ENCODE peak calls at places on chromosomes 7 and 10, in eight cellular contexts. One of them, this sample, is unnamed.
A peak's percentile ranks its signal among the peaks of the same experiment; 100 is the strongest.

GRCh38 chr10:17214991-17215781 is 12.9 kb upstream of the VIM start:
- DNase-seq in astrocyte of the spinal cord: peak; percentile 99
- DNase-seq in head of caudate nucleus: no peak
- DNase-seq in Kasumi-1: peak; percentile 37
- DNase-seq in activated CD8-positive, alpha-beta memory T cell treated with anti-CD3 and anti-CD28 coated beads for 4 hours: no peak
- DNase-seq in fibroblast of lung: peak; percentile 98
- DNase-seq in skeletal muscle cell: peak; percentile 97
- DNase-seq in EL: peak; percentile 96
- DNase-seq in this sample: no peak

GRCh38 chr7:141649865-141650499 is 52.0 kb downstream of the DENND11 start:
- DNase-seq in skeletal muscle cell: peak; percentile 67
- DNase-seq in Kasumi-1: peak; percentile 91
- DNase-seq in head of caudate nucleus: peak; percentile 74
- DNase-seq in fibroblast of lung: peak; percentile 82
- DNase-seq in activated CD8-positive, alpha-beta memory T cell treated with anti-CD3 and anti-CD28 coated beads for 4 hours: no peak
- DNase-seq in astrocyte of the spinal cord: peak; percentile 93
- DNase-seq in EL: peak; percentile 78
- DNase-seq in this sample: no peak

GRCh38 chr10:79328147-79328701 is 19.0 kb upstream of the PPIF start:
- DNase-seq in EL: no peak
- DNase-seq in activated CD8-positive, alpha-beta memory T cell treated with anti-CD3 and anti-CD28 coated beads for 4 hours: no peak
- DNase-seq in Kasumi-1: no peak
- DNase-seq in astrocyte of the spinal cord: no peak
- DNase-seq in fibroblast of lung: no peak
- DNase-seq in head of caudate nucleus: no peak
- DNase-seq in skeletal muscle cell: no peak
- DNase-seq in this sample: no peak

GRCh38 chr10:28429045-28429444 is 103.9 kb upstream of the WAC start:
- DNase-seq in EL: no peak
- DNase-seq in skeletal muscle cell: no peak
- DNase-seq in astrocyte of the spinal cord: no peak
- DNase-seq in fibroblast of lung: no peak
- DNase-seq in head of caudate nucleus: no peak
- DNase-seq in Kasumi-1: no peak
- DNase-seq in activated CD8-positive, alpha-beta memory T cell treated with anti-CD3 and anti-CD28 coated beads for 4 hours: no peak
- DNase-seq in this sample: no peak

GRCh38 chr10:47166405-47166777 is 133.6 kb upstream of the GDF10 start:
- DNase-seq in fibroblast of lung: no peak
- DNase-seq in astrocyte of the spinal cord: no peak
- DNase-seq in head of caudate nucleus: no peak
- DNase-seq in EL: no peak
- DNase-seq in Kasumi-1: no peak
- DNase-seq in activated CD8-positive, alpha-beta memory T cell treated with anti-CD3 and anti-CD28 coated beads for 4 hours: no peak
- DNase-seq in skeletal muscle cell: no peak
- DNase-seq in this sample: no peak

GRCh38 chr10:71627956-71628355 is 91.6 kb downstream of the C10orf105 start:
- DNase-seq in head of caudate nucleus: no peak
- DNase-seq in EL: no peak
- DNase-seq in activated CD8-positive, alpha-beta memory T cell treated with anti-CD3 and anti-CD28 coated beads for 4 hours: no peak
- DNase-seq in Kasumi-1: no peak
- DNase-seq in astrocyte of the spinal cord: no peak
- DNase-seq in skeletal muscle cell: no peak
- DNase-seq in fibroblast of lung: no peak
- DNase-seq in this sample: no peak

GRCh38 chr7:44748948-44749731 is 493 bp downstream of the ZMIZ2 start:
- DNase-seq in Kasumi-1: no peak
- DNase-seq in fibroblast of lung: no peak
- DNase-seq in skeletal muscle cell: no peak
- DNase-seq in head of caudate nucleus: no peak
- DNase-seq in EL: no peak
- DNase-seq in activated CD8-positive, alpha-beta memory T cell treated with anti-CD3 and anti-CD28 coated beads for 4 hours: no peak
- DNase-seq in astrocyte of the spinal cord: no peak
- DNase-seq in this sample: peak; percentile 66

GRCh38 chr7:92782236-92782635 is 54.1 kb downstream of the CDK6 start:
- DNase-seq in EL: no peak
- DNase-seq in astrocyte of the spinal cord: no peak
- DNase-seq in Kasumi-1: peak; percentile 19
- DNase-seq in activated CD8-positive, alpha-beta memory T cell treated with anti-CD3 and anti-CD28 coated beads for 4 hours: no peak
- DNase-seq in skeletal muscle cell: no peak
- DNase-seq in head of caudate nucleus: no peak
- DNase-seq in fibroblast of lung: no peak
- DNase-seq in this sample: no peak

GRCh38 chr7:1593091-1593866 is 23.4 kb upstream of the PSMG3 start:
- DNase-seq in skeletal muscle cell: no peak
- DNase-seq in fibroblast of lung: no peak
- DNase-seq in Kasumi-1: no peak
- DNase-seq in head of caudate nucleus: no peak
- DNase-seq in EL: peak; percentile 16
- DNase-seq in astrocyte of the spinal cord: no peak
- DNase-seq in activated CD8-positive, alpha-beta memory T cell treated with anti-CD3 and anti-CD28 coated beads for 4 hours: no peak
- DNase-seq in this sample: no peak

GRCh38 chr7:130090745-130091532 is 20.6 kb downstream of the KLHDC10 start:
- DNase-seq in astrocyte of the spinal cord: no peak
- DNase-seq in activated CD8-positive, alpha-beta memory T cell treated with anti-CD3 and anti-CD28 coated beads for 4 hours: no peak
- DNase-seq in Kasumi-1: no peak
- DNase-seq in EL: no peak
- DNase-seq in skeletal muscle cell: no peak
- DNase-seq in head of caudate nucleus: no peak
- DNase-seq in fibroblast of lung: no peak
- DNase-seq in this sample: no peak

GRCh38 chr7:35988818-35989217 is 164.2 kb upstream of the EEPD1 start:
- DNase-seq in astrocyte of the spinal cord: peak; percentile 5
- DNase-seq in activated CD8-positive, alpha-beta memory T cell treated with anti-CD3 and anti-CD28 coated beads for 4 hours: no peak
- DNase-seq in Kasumi-1: no peak
- DNase-seq in fibroblast of lung: no peak
- DNase-seq in skeletal muscle cell: no peak
- DNase-seq in head of caudate nucleus: no peak
- DNase-seq in EL: no peak
- DNase-seq in this sample: no peak

GRCh38 chr10:121597504-121598241 is 571 bp downstream of the FGFR2 start:
- DNase-seq in skeletal muscle cell: no peak
- DNase-seq in head of caudate nucleus: peak; percentile 65
- DNase-seq in EL: no peak
- DNase-seq in activated CD8-positive, alpha-beta memory T cell treated with anti-CD3 and anti-CD28 coated beads for 4 hours: no peak
- DNase-seq in astrocyte of the spinal cord: no peak
- DNase-seq in Kasumi-1: no peak
- DNase-seq in fibroblast of lung: no peak
- DNase-seq in this sample: no peak

GRCh38 chr10:7300327-7300726 is 110.5 kb downstream of the SFMBT2 start:
- DNase-seq in astrocyte of the spinal cord: peak; percentile 72
- DNase-seq in fibroblast of lung: peak; percentile 69
- DNase-seq in EL: no peak
- DNase-seq in activated CD8-positive, alpha-beta memory T cell treated with anti-CD3 and anti-CD28 coated beads for 4 hours: no peak
- DNase-seq in skeletal muscle cell: peak; percentile 48
- DNase-seq in Kasumi-1: no peak
- DNase-seq in head of caudate nucleus: no peak
- DNase-seq in this sample: no peak

GRCh38 chr10:88651131-88651541 is 13.1 kb upstream of the LIPF start:
- DNase-seq in activated CD8-positive, alpha-beta memory T cell treated with anti-CD3 and anti-CD28 coated beads for 4 hours: no peak
- DNase-seq in fibroblast of lung: peak; percentile 92
- DNase-seq in EL: peak; percentile 92
- DNase-seq in astrocyte of the spinal cord: peak; percentile 92
- DNase-seq in head of caudate nucleus: no peak
- DNase-seq in skeletal muscle cell: peak; percentile 51
- DNase-seq in Kasumi-1: no peak
- DNase-seq in this sample: no peak

GRCh38 chr10:75145590-75145989 is 34.1 kb downstream of the SAMD8 start:
- DNase-seq in Kasumi-1: peak; percentile 23
- DNase-seq in skeletal muscle cell: no peak
- DNase-seq in head of caudate nucleus: no peak
- DNase-seq in astrocyte of the spinal cord: no peak
- DNase-seq in activated CD8-positive, alpha-beta memory T cell treated with anti-CD3 and anti-CD28 coated beads for 4 hours: no peak
- DNase-seq in fibroblast of lung: no peak
- DNase-seq in EL: no peak
- DNase-seq in this sample: no peak

GRCh38 chr7:133044722-133045473 is 37.0 kb downstream of the CHCHD3 start:
- DNase-seq in skeletal muscle cell: no peak
- DNase-seq in fibroblast of lung: no peak
- DNase-seq in EL: no peak
- DNase-seq in head of caudate nucleus: no peak
- DNase-seq in activated CD8-positive, alpha-beta memory T cell treated with anti-CD3 and anti-CD28 coated beads for 4 hours: no peak
- DNase-seq in Kasumi-1: no peak
- DNase-seq in astrocyte of the spinal cord: no peak
- DNase-seq in this sample: no peak

GRCh38 chr7:116540743-116541142 is 15.9 kb downstream of the CAV1 start:
- DNase-seq in skeletal muscle cell: no peak
- DNase-seq in activated CD8-positive, alpha-beta memory T cell treated with anti-CD3 and anti-CD28 coated beads for 4 hours: no peak
- DNase-seq in EL: peak; percentile 58
- DNase-seq in fibroblast of lung: peak; percentile 47
- DNase-seq in astrocyte of the spinal cord: no peak
- DNase-seq in Kasumi-1: no peak
- DNase-seq in head of caudate nucleus: no peak
- DNase-seq in this sample: no peak

GRCh38 chr7:149670288-149670687 is 103.1 kb downstream of the ZNF467 start:
- DNase-seq in head of caudate nucleus: peak; percentile 29
- DNase-seq in activated CD8-positive, alpha-beta memory T cell treated with anti-CD3 and anti-CD28 coated beads for 4 hours: no peak
- DNase-seq in fibroblast of lung: peak; percentile 41
- DNase-seq in skeletal muscle cell: peak; percentile 36
- DNase-seq in Kasumi-1: peak; percentile 24
- DNase-seq in astrocyte of the spinal cord: peak; percentile 49
- DNase-seq in EL: peak; percentile 51
- DNase-seq in this sample: no peak

GRCh38 chr7:151425670-151426075 is 14.3 kb downstream of the CRYGN start:
- DNase-seq in fibroblast of lung: peak; percentile 77
- DNase-seq in EL: peak; percentile 65
- DNase-seq in astrocyte of the spinal cord: peak; percentile 73
- DNase-seq in head of caudate nucleus: no peak
- DNase-seq in activated CD8-positive, alpha-beta memory T cell treated with anti-CD3 and anti-CD28 coated beads for 4 hours: no peak
- DNase-seq in skeletal muscle cell: peak; percentile 67
- DNase-seq in Kasumi-1: no peak
- DNase-seq in this sample: no peak

GRCh38 chr10:70756710-70757360 is 28.3 kb downstream of the TBATA start:
- DNase-seq in activated CD8-positive, alpha-beta memory T cell treated with anti-CD3 and anti-CD28 coated beads for 4 hours: no peak
- DNase-seq in fibroblast of lung: peak; percentile 39
- DNase-seq in Kasumi-1: no peak
- DNase-seq in EL: peak; percentile 39
- DNase-seq in head of caudate nucleus: no peak
- DNase-seq in astrocyte of the spinal cord: peak; percentile 21
- DNase-seq in skeletal muscle cell: no peak
- DNase-seq in this sample: no peak

GRCh38 chr10:110138197-110138812 is 69.1 kb upstream of the MXI1 start:
- DNase-seq in activated CD8-positive, alpha-beta memory T cell treated with anti-CD3 and anti-CD28 coated beads for 4 hours: no peak
- DNase-seq in skeletal muscle cell: no peak
- DNase-seq in head of caudate nucleus: no peak
- DNase-seq in astrocyte of the spinal cord: peak; percentile 72
- DNase-seq in EL: peak; percentile 58
- DNase-seq in fibroblast of lung: peak; percentile 52
- DNase-seq in Kasumi-1: peak; percentile 99
- DNase-seq in this sample: no peak

GRCh38 chr7:80231719-80232118 is 97.1 kb downstream of the GNAI1 start:
- DNase-seq in astrocyte of the spinal cord: peak; percentile 51
- DNase-seq in EL: peak; percentile 27
- DNase-seq in activated CD8-positive, alpha-beta memory T cell treated with anti-CD3 and anti-CD28 coated beads for 4 hours: no peak
- DNase-seq in skeletal muscle cell: peak; percentile 55
- DNase-seq in Kasumi-1: no peak
- DNase-seq in fibroblast of lung: peak; percentile 48
- DNase-seq in head of caudate nucleus: no peak
- DNase-seq in this sample: no peak

GRCh38 chr7:150877545-150877944 is 25.2 kb downstream of the AOC1 start:
- DNase-seq in Kasumi-1: no peak
- DNase-seq in astrocyte of the spinal cord: no peak
- DNase-seq in skeletal muscle cell: no peak
- DNase-seq in head of caudate nucleus: no peak
- DNase-seq in activated CD8-positive, alpha-beta memory T cell treated with anti-CD3 and anti-CD28 coated beads for 4 hours: no peak
- DNase-seq in fibroblast of lung: no peak
- DNase-seq in EL: no peak
- DNase-seq in this sample: peak; percentile 43

GRCh38 chr7:107387077-107387476 is 82.8 kb upstream of the GPR22 start:
- DNase-seq in fibroblast of lung: peak; percentile 44
- DNase-seq in Kasumi-1: no peak
- DNase-seq in astrocyte of the spinal cord: peak; percentile 50
- DNase-seq in head of caudate nucleus: no peak
- DNase-seq in EL: peak; percentile 44
- DNase-seq in activated CD8-positive, alpha-beta memory T cell treated with anti-CD3 and anti-CD28 coated beads for 4 hours: no peak
- DNase-seq in skeletal muscle cell: peak; percentile 25
- DNase-seq in this sample: no peak

GRCh38 chr10:133379801-133380666 is 972 bp downstream of the PAOX start:
- DNase-seq in activated CD8-positive, alpha-beta memory T cell treated with anti-CD3 and anti-CD28 coated beads for 4 hours: no peak
- DNase-seq in Kasumi-1: no peak
- DNase-seq in head of caudate nucleus: peak; percentile 77
- DNase-seq in fibroblast of lung: no peak
- DNase-seq in EL: no peak
- DNase-seq in astrocyte of the spinal cord: no peak
- DNase-seq in skeletal muscle cell: no peak
- DNase-seq in this sample: no peak

GRCh38 chr10:11276475-11276990 is 258.9 kb downstream of the CELF2 start:
- DNase-seq in skeletal muscle cell: no peak
- DNase-seq in head of caudate nucleus: no peak
- DNase-seq in Kasumi-1: no peak
- DNase-seq in fibroblast of lung: no peak
- DNase-seq in astrocyte of the spinal cord: no peak
- DNase-seq in EL: no peak
- DNase-seq in activated CD8-positive, alpha-beta memory T cell treated with anti-CD3 and anti-CD28 coated beads for 4 hours: no peak
- DNase-seq in this sample: no peak

GRCh38 chr10:18759575-18759974 is 100.3 kb downstream of the ARL5B start:
- DNase-seq in EL: no peak
- DNase-seq in fibroblast of lung: no peak
- DNase-seq in skeletal muscle cell: no peak
- DNase-seq in activated CD8-positive, alpha-beta memory T cell treated with anti-CD3 and anti-CD28 coated beads for 4 hours: no peak
- DNase-seq in head of caudate nucleus: no peak
- DNase-seq in Kasumi-1: no peak
- DNase-seq in astrocyte of the spinal cord: no peak
- DNase-seq in this sample: no peak

GRCh38 chr10:123134915-123135414 is 805 bp upstream of the HMX3 start:
- DNase-seq in EL: no peak
- DNase-seq in head of caudate nucleus: no peak
- DNase-seq in skeletal muscle cell: no peak
- DNase-seq in Kasumi-1: no peak
- DNase-seq in activated CD8-positive, alpha-beta memory T cell treated with anti-CD3 and anti-CD28 coated beads for 4 hours: no peak
- DNase-seq in astrocyte of the spinal cord: no peak
- DNase-seq in fibroblast of lung: no peak
- DNase-seq in this sample: no peak

GRCh38 chr7:35513828-35514227 is 181.1 kb downstream of the HERPUD2 start:
- DNase-seq in EL: peak; percentile 33
- DNase-seq in astrocyte of the spinal cord: peak; percentile 9
- DNase-seq in activated CD8-positive, alpha-beta memory T cell treated with anti-CD3 and anti-CD28 coated beads for 4 hours: no peak
- DNase-seq in fibroblast of lung: no peak
- DNase-seq in head of caudate nucleus: no peak
- DNase-seq in skeletal muscle cell: no peak
- DNase-seq in Kasumi-1: no peak
- DNase-seq in this sample: no peak

GRCh38 chr7:45627691-45628456 is 53.7 kb downstream of the ADCY1 start:
- DNase-seq in fibroblast of lung: no peak
- DNase-seq in EL: no peak
- DNase-seq in astrocyte of the spinal cord: no peak
- DNase-seq in Kasumi-1: no peak
- DNase-seq in skeletal muscle cell: no peak
- DNase-seq in activated CD8-positive, alpha-beta memory T cell treated with anti-CD3 and anti-CD28 coated beads for 4 hours: no peak
- DNase-seq in head of caudate nucleus: no peak
- DNase-seq in this sample: no peak

GRCh38 chr10:9613338-9613737 is 1404.3 kb upstream of the CELF2 start:
- DNase-seq in head of caudate nucleus: no peak
- DNase-seq in astrocyte of the spinal cord: no peak
- DNase-seq in EL: no peak
- DNase-seq in activated CD8-positive, alpha-beta memory T cell treated with anti-CD3 and anti-CD28 coated beads for 4 hours: no peak
- DNase-seq in skeletal muscle cell: no peak
- DNase-seq in fibroblast of lung: peak; percentile 26
- DNase-seq in Kasumi-1: no peak
- DNase-seq in this sample: no peak

GRCh38 chr7:79398145-79398749 is 55.2 kb downstream of the MAGI2 start:
- DNase-seq in EL: no peak
- DNase-seq in head of caudate nucleus: no peak
- DNase-seq in Kasumi-1: no peak
- DNase-seq in skeletal muscle cell: no peak
- DNase-seq in astrocyte of the spinal cord: no peak
- DNase-seq in fibroblast of lung: no peak
- DNase-seq in activated CD8-positive, alpha-beta memory T cell treated with anti-CD3 and anti-CD28 coated beads for 4 hours: no peak
- DNase-seq in this sample: no peak

GRCh38 chr10:73251683-73252444 is 580 bp downstream of the MRPS16 start:
- DNase-seq in activated CD8-positive, alpha-beta memory T cell treated with anti-CD3 and anti-CD28 coated beads for 4 hours: no peak
- DNase-seq in head of caudate nucleus: no peak
- DNase-seq in skeletal muscle cell: no peak
- DNase-seq in astrocyte of the spinal cord: no peak
- DNase-seq in EL: peak; percentile 14
- DNase-seq in fibroblast of lung: no peak
- DNase-seq in Kasumi-1: no peak
- DNase-seq in this sample: peak; percentile 53

GRCh38 chr7:108132551-108133265 is 2.5 kb upstream of the LAMB4 start:
- DNase-seq in Kasumi-1: no peak
- DNase-seq in skeletal muscle cell: no peak
- DNase-seq in fibroblast of lung: peak; percentile 74
- DNase-seq in head of caudate nucleus: no peak
- DNase-seq in astrocyte of the spinal cord: peak; percentile 18
- DNase-seq in EL: no peak
- DNase-seq in activated CD8-positive, alpha-beta memory T cell treated with anti-CD3 and anti-CD28 coated beads for 4 hours: no peak
- DNase-seq in this sample: no peak

This sample was measured in stimulated activated effector memory CD8-positive, alpha-beta T cell treated with anti-CD3 and anti-CD28 coated beads, Interleukin-12 subunit alpha, Interleukin-12 subunit beta, amount 100 ng/mL, for 72 hours.